ENCODE peak calls at places on chromosome 1, in eight cellular contexts. One of them, this sample, is unnamed.

GRCh38 chr1:5622412-5622811 is 369.8 kb downstream of the NPHP4 start:
- DNase-seq in pancreas: no peak
- DNase-seq in body of pancreas: no peak
- DNase-seq in neuronal stem cell: no peak
- DNase-seq in activated T-helper 1 cell treated with anti-CD3 and anti-CD28 coated beads, Interleukin-2, amount 50 U/mL, for 16 hours: no peak
- DNase-seq in head of caudate nucleus: no peak
- DNase-seq in left kidney: no peak
- DNase-seq in cardiac muscle cell: no peak
- DNase-seq in this sample: no peak

GRCh38 chr1:218643926-218644325 is 298.8 kb downstream of the TGFB2 start:
- DNase-seq in pancreas: no peak
- DNase-seq in body of pancreas: no peak
- DNase-seq in neuronal stem cell: no peak
- DNase-seq in activated T-helper 1 cell treated with anti-CD3 and anti-CD28 coated beads, Interleukin-2, amount 50 U/mL, for 16 hours: no peak
- DNase-seq in head of caudate nucleus: no peak
- DNase-seq in left kidney: no peak
- DNase-seq in cardiac muscle cell: no peak
- DNase-seq in this sample: no peak

GRCh38 chr1:21295059-21295401 is 4.8 kb upstream of the ECE1 start:
- DNase-seq in pancreas: no peak
- DNase-seq in body of pancreas: no peak
- DNase-seq in neuronal stem cell: no peak
- DNase-seq in activated T-helper 1 cell treated with anti-CD3 and anti-CD28 coated beads, Interleukin-2, amount 50 U/mL, for 16 hours: no peak
- DNase-seq in head of caudate nucleus: no peak
- DNase-seq in left kidney: no peak
- DNase-seq in cardiac muscle cell: no peak
- DNase-seq in this sample: no peak

GRCh38 chr1:60255565-60255964 is 182.0 kb upstream of the C1orf87 start:
- DNase-seq in pancreas: no peak
- DNase-seq in body of pancreas: no peak
- DNase-seq in neuronal stem cell: no peak
- DNase-seq in activated T-helper 1 cell treated with anti-CD3 and anti-CD28 coated beads, Interleukin-2, amount 50 U/mL, for 16 hours: no peak
- DNase-seq in head of caudate nucleus: no peak
- DNase-seq in left kidney: no peak
- DNase-seq in cardiac muscle cell: no peak
- DNase-seq in this sample: no peak

GRCh38 chr1:237398751-237399150 is 356.8 kb downstream of the RYR2 start:
- DNase-seq in pancreas: no peak
- DNase-seq in body of pancreas: no peak
- DNase-seq in neuronal stem cell: no peak
- DNase-seq in activated T-helper 1 cell treated with anti-CD3 and anti-CD28 coated beads, Interleukin-2, amount 50 U/mL, for 16 hours: no peak
- DNase-seq in head of caudate nucleus: no peak
- DNase-seq in left kidney: no peak
- DNase-seq in cardiac muscle cell: no peak
- DNase-seq in this sample: no peak

GRCh38 chr1:54403808-54404261 is 2.4 kb downstream of the SSBP3 start:
- DNase-seq in pancreas: no peak
- DNase-seq in body of pancreas: no peak
- DNase-seq in neuronal stem cell: no peak
- DNase-seq in activated T-helper 1 cell treated with anti-CD3 and anti-CD28 coated beads, Interleukin-2, amount 50 U/mL, for 16 hours: no peak
- DNase-seq in head of caudate nucleus: no peak
- DNase-seq in left kidney: peak; percentile 47
- DNase-seq in cardiac muscle cell: no peak
- DNase-seq in this sample: no peak

GRCh38 chr1:248811514-248812490 is 13.9 kb downstream of the SH3BP5L start:
- DNase-seq in pancreas: no peak
- DNase-seq in body of pancreas: peak; percentile 49
- DNase-seq in neuronal stem cell: no peak
- DNase-seq in activated T-helper 1 cell treated with anti-CD3 and anti-CD28 coated beads, Interleukin-2, amount 50 U/mL, for 16 hours: no peak
- DNase-seq in head of caudate nucleus: no peak
- DNase-seq in left kidney: peak; percentile 56
- DNase-seq in cardiac muscle cell: no peak
- DNase-seq in this sample: no peak

GRCh38 chr1:29503441-29503840 is 267.1 kb downstream of the PTPRU start:
- DNase-seq in pancreas: no peak
- DNase-seq in body of pancreas: no peak
- DNase-seq in neuronal stem cell: no peak
- DNase-seq in activated T-helper 1 cell treated with anti-CD3 and anti-CD28 coated beads, Interleukin-2, amount 50 U/mL, for 16 hours: no peak
- DNase-seq in head of caudate nucleus: no peak
- DNase-seq in left kidney: peak; percentile 64
- DNase-seq in cardiac muscle cell: no peak
- DNase-seq in this sample: peak; percentile 24

GRCh38 chr1:53294557-53294956 is 33.3 kb downstream of the LRP8 start:
- DNase-seq in pancreas: no peak
- DNase-seq in body of pancreas: no peak
- DNase-seq in neuronal stem cell: no peak
- DNase-seq in activated T-helper 1 cell treated with anti-CD3 and anti-CD28 coated beads, Interleukin-2, amount 50 U/mL, for 16 hours: no peak
- DNase-seq in head of caudate nucleus: peak; percentile 77
- DNase-seq in left kidney: peak; percentile 57
- DNase-seq in cardiac muscle cell: no peak
- DNase-seq in this sample: no peak

GRCh38 chr1:229093546-229094336 is 177.2 kb upstream of the RAB4A start:
- DNase-seq in pancreas: no peak
- DNase-seq in body of pancreas: peak; percentile 76
- DNase-seq in neuronal stem cell: no peak
- DNase-seq in activated T-helper 1 cell treated with anti-CD3 and anti-CD28 coated beads, Interleukin-2, amount 50 U/mL, for 16 hours: no peak
- DNase-seq in head of caudate nucleus: no peak
- DNase-seq in left kidney: peak; percentile 83
- DNase-seq in cardiac muscle cell: no peak
- DNase-seq in this sample: no peak

GRCh38 chr1:11796036-11796828 is 9.5 kb downstream of the MTHFR start:
- DNase-seq in pancreas: peak; percentile 28
- DNase-seq in body of pancreas: no peak
- DNase-seq in neuronal stem cell: no peak
- DNase-seq in activated T-helper 1 cell treated with anti-CD3 and anti-CD28 coated beads, Interleukin-2, amount 50 U/mL, for 16 hours: no peak
- DNase-seq in head of caudate nucleus: no peak
- DNase-seq in left kidney: peak; percentile 90
- DNase-seq in cardiac muscle cell: no peak
- DNase-seq in this sample: no peak

GRCh38 chr1:33418811-33419210 is 12.1 kb downstream of the PHC2 start:
- DNase-seq in pancreas: no peak
- DNase-seq in body of pancreas: no peak
- DNase-seq in neuronal stem cell: no peak
- DNase-seq in activated T-helper 1 cell treated with anti-CD3 and anti-CD28 coated beads, Interleukin-2, amount 50 U/mL, for 16 hours: no peak
- DNase-seq in head of caudate nucleus: no peak
- DNase-seq in left kidney: no peak
- DNase-seq in cardiac muscle cell: no peak
- DNase-seq in this sample: no peak

GRCh38 chr1:222892137-222892763 is 77.4 kb downstream of the DISP1 start:
- DNase-seq in pancreas: no peak
- DNase-seq in body of pancreas: no peak
- DNase-seq in neuronal stem cell: no peak
- DNase-seq in activated T-helper 1 cell treated with anti-CD3 and anti-CD28 coated beads, Interleukin-2, amount 50 U/mL, for 16 hours: no peak
- DNase-seq in head of caudate nucleus: no peak
- DNase-seq in left kidney: peak; percentile 61
- DNase-seq in cardiac muscle cell: peak; percentile 44
- DNase-seq in this sample: no peak

GRCh38 chr1:19088717-19089442 is 121.2 kb downstream of the UBR4 start:
- DNase-seq in pancreas: no peak
- DNase-seq in body of pancreas: no peak
- DNase-seq in neuronal stem cell: no peak
- DNase-seq in activated T-helper 1 cell treated with anti-CD3 and anti-CD28 coated beads, Interleukin-2, amount 50 U/mL, for 16 hours: no peak
- DNase-seq in head of caudate nucleus: no peak
- DNase-seq in left kidney: no peak
- DNase-seq in cardiac muscle cell: no peak
- DNase-seq in this sample: no peak

GRCh38 chr1:195637474-195637873 is 970.8 kb downstream of the KCNT2 start:
- DNase-seq in pancreas: no peak
- DNase-seq in body of pancreas: no peak
- DNase-seq in neuronal stem cell: no peak
- DNase-seq in activated T-helper 1 cell treated with anti-CD3 and anti-CD28 coated beads, Interleukin-2, amount 50 U/mL, for 16 hours: no peak
- DNase-seq in head of caudate nucleus: no peak
- DNase-seq in left kidney: no peak
- DNase-seq in cardiac muscle cell: no peak
- DNase-seq in this sample: no peak

GRCh38 chr1:204455831-204456145 is 38.8 kb downstream of the PIK3C2B start:
- DNase-seq in pancreas: no peak
- DNase-seq in body of pancreas: no peak
- DNase-seq in neuronal stem cell: no peak
- DNase-seq in activated T-helper 1 cell treated with anti-CD3 and anti-CD28 coated beads, Interleukin-2, amount 50 U/mL, for 16 hours: no peak
- DNase-seq in head of caudate nucleus: no peak
- DNase-seq in left kidney: no peak
- DNase-seq in cardiac muscle cell: no peak
- DNase-seq in this sample: no peak

GRCh38 chr1:23772854-23773242 is 5.4 kb upstream of the PITHD1 start:
- DNase-seq in pancreas: no peak
- DNase-seq in body of pancreas: no peak
- DNase-seq in neuronal stem cell: no peak
- DNase-seq in activated T-helper 1 cell treated with anti-CD3 and anti-CD28 coated beads, Interleukin-2, amount 50 U/mL, for 16 hours: no peak
- DNase-seq in head of caudate nucleus: no peak
- DNase-seq in left kidney: no peak
- DNase-seq in cardiac muscle cell: no peak
- DNase-seq in this sample: peak; percentile 57

GRCh38 chr1:150973826-150974579 is 632 bp downstream of the CERS2 start:
- DNase-seq in pancreas: peak; percentile 76
- DNase-seq in body of pancreas: peak; percentile 37
- DNase-seq in neuronal stem cell: no peak
- DNase-seq in activated T-helper 1 cell treated with anti-CD3 and anti-CD28 coated beads, Interleukin-2, amount 50 U/mL, for 16 hours: peak; percentile 10
- DNase-seq in head of caudate nucleus: peak; percentile 31
- DNase-seq in left kidney: peak; percentile 73
- DNase-seq in cardiac muscle cell: peak; percentile 62
- DNase-seq in this sample: no peak

GRCh38 chr1:232383455-232384074 is 246.4 kb downstream of the SIPA1L2 start:
- DNase-seq in pancreas: no peak
- DNase-seq in body of pancreas: no peak
- DNase-seq in neuronal stem cell: no peak
- DNase-seq in activated T-helper 1 cell treated with anti-CD3 and anti-CD28 coated beads, Interleukin-2, amount 50 U/mL, for 16 hours: no peak
- DNase-seq in head of caudate nucleus: no peak
- DNase-seq in left kidney: no peak
- DNase-seq in cardiac muscle cell: no peak
- DNase-seq in this sample: no peak

This sample was measured in mesenteric fat pad.